ENCODE peak calls at places on chromosomes 5 and 9, in eight cellular contexts. X is lower lobe of right lung, Q is cardiac muscle cell, E is stomach, C is fibroblast of lung, A is endothelial cell, P is lower leg skin, U is MCF 10A. J is an unnamed sample.

GRCh38 chr5:93578813-93579560 is 2.0 kb downstream of the NR2F1-AS1 start:
- DNase-seq in X (peak), Q (no peak), E (no peak), C (peak), A (no peak), P (peak), U (no peak), J (no peak)

GRCh38 chr5:17440766-17441165 is 57.3 kb upstream of the TAF11L2 start:
- DNase-seq in X (no peak), Q (no peak), E (no peak), C (peak), A (no peak), P (no peak), U (no peak), J (no peak)

GRCh38 chr9:127828262-127829031 is 25.8 kb downstream of the FPGS start:
- DNase-seq in X (peak), Q (peak), E (peak), C (peak), A (peak), P (peak), U (no peak), J (no peak)

GRCh38 chr5:150146862-150147579 is 8.6 kb downstream of the PDGFRB start:
- DNase-seq in X (no peak), Q (no peak), E (no peak), C (no peak), A (no peak), P (no peak), U (no peak), J (no peak)

GRCh38 chr5:95960802-95961616 is 642 bp downstream of the ELL2 start:
- DNase-seq in X (peak), Q (peak), E (peak), C (peak), A (peak), P (peak), U (peak), J (peak)

GRCh38 chr9:17003576-17004240 is 131.1 kb upstream of the CNTLN start:
- DNase-seq in X (no peak), Q (no peak), E (no peak), C (peak), A (no peak), P (no peak), U (no peak), J (no peak)

GRCh38 chr5:179730852-179731251 is 1.8 kb upstream of the MAML1 start:
- DNase-seq in X (no peak), Q (no peak), E (no peak), C (no peak), A (no peak), P (no peak), U (no peak), J (no peak)

GRCh38 chr9:107732781-107733529 is 243.4 kb upstream of the KLF4 start:
- DNase-seq in X (no peak), Q (no peak), E (peak), C (peak), A (no peak), P (peak), U (peak), J (no peak)

GRCh38 chr5:73826301-73826700 is 200.3 kb downstream of the ARHGEF28 start:
- DNase-seq in X (peak), Q (no peak), E (no peak), C (no peak), A (no peak), P (no peak), U (no peak), J (no peak)

GRCh38 chr9:78439866-78440830 is 143.2 kb downstream of the PSAT1 start:
- DNase-seq in X (no peak), Q (no peak), E (no peak), C (no peak), A (no peak), P (no peak), U (no peak), J (no peak)

GRCh38 chr9:114091711-114092110 is 7.4 kb downstream of the KIF12 start:
- DNase-seq in X (no peak), Q (no peak), E (no peak), C (no peak), A (no peak), P (peak), U (no peak), J (no peak)

GRCh38 chr9:96651626-96652025 is 3.5 kb downstream of the PRXL2C start:
- DNase-seq in X (no peak), Q (peak), E (no peak), C (no peak), A (no peak), P (no peak), U (peak), J (no peak)

GRCh38 chr9:36436909-36437308 is 36.8 kb upstream of the RNF38 start:
- DNase-seq in X (peak), Q (peak), E (no peak), C (no peak), A (no peak), P (no peak), U (no peak), J (no peak)

GRCh38 chr5:130045334-130045733 is 141.1 kb downstream of the CHSY3 start:
- DNase-seq in X (no peak), Q (no peak), E (no peak), C (peak), A (no peak), P (no peak), U (peak), J (no peak)

GRCh38 chr5:89582768-89583339 is 699.9 kb upstream of the MEF2C start:
- DNase-seq in X (no peak), Q (no peak), E (no peak), C (peak), A (no peak), P (no peak), U (no peak), J (no peak)

GRCh38 chr9:23117621-23118020 is 671.0 kb downstream of the DMRTA1 start:
- DNase-seq in X (no peak), Q (peak), E (no peak), C (peak), A (no peak), P (no peak), U (no peak), J (no peak)

GRCh38 chr9:38126730-38127129 is 57.7 kb upstream of the SHB start:
- DNase-seq in X (no peak), Q (no peak), E (no peak), C (no peak), A (no peak), P (peak), U (peak), J (no peak)

GRCh38 chr9:77819672-77820071 is 171.6 kb upstream of the GNA14 start:
- DNase-seq in X (no peak), Q (no peak), E (no peak), C (peak), A (no peak), P (no peak), U (no peak), J (no peak)

GRCh38 chr5:65924366-65925093 is 1.8 kb upstream of the ERBIN start:
- DNase-seq in X (no peak), Q (no peak), E (no peak), C (no peak), A (no peak), P (no peak), U (no peak), J (no peak)

GRCh38 chr5:153714732-153715287 is 224.3 kb downstream of the GRIA1 start:
- DNase-seq in X (no peak), Q (no peak), E (no peak), C (peak), A (no peak), P (no peak), U (no peak), J (no peak)

GRCh38 chr5:139644646-139645494 is 3.3 kb upstream of the CXXC5 start:
- DNase-seq in X (no peak), Q (no peak), E (peak), C (no peak), A (no peak), P (peak), U (no peak), J (no peak)

GRCh38 chr5:96318569-96319100 is 114.4 kb downstream of the PCSK1 start:
- DNase-seq in X (no peak), Q (no peak), E (no peak), C (no peak), A (no peak), P (no peak), U (no peak), J (no peak)

GRCh38 chr5:39578887-39579497 is 154.2 kb upstream of the DAB2 start:
- DNase-seq in X (no peak), Q (peak), E (no peak), C (peak), A (no peak), P (no peak), U (peak), J (no peak)

GRCh38 chr5:10424124-10424731 is 17.5 kb upstream of the ROPN1L start:
- DNase-seq in X (no peak), Q (peak), E (no peak), C (peak), A (peak), P (no peak), U (peak), J (no peak)

GRCh38 chr5:154723740-154724505 is 31.3 kb upstream of the LARP1 start:
- DNase-seq in X (no peak), Q (no peak), E (no peak), C (peak), A (no peak), P (no peak), U (no peak), J (no peak)

GRCh38 chr5:154189256-154189818 is 1.2 kb upstream of the GALNT10 start:
- DNase-seq in X (peak), Q (peak), E (no peak), C (no peak), A (peak), P (no peak), U (no peak), J (peak)

GRCh38 chr5:174418809-174419522 is 305.4 kb upstream of the MSX2 start:
- DNase-seq in X (no peak), Q (peak), E (no peak), C (no peak), A (no peak), P (no peak), U (no peak), J (no peak)

GRCh38 chr9:89674667-89675402 is 70.0 kb downstream of the GADD45G start:
- DNase-seq in X (no peak), Q (no peak), E (peak), C (peak), A (no peak), P (peak), U (no peak), J (no peak)

GRCh38 chr5:73701566-73701965 is 75.6 kb downstream of the ARHGEF28 start:
- DNase-seq in X (no peak), Q (no peak), E (no peak), C (peak), A (no peak), P (no peak), U (peak), J (no peak)

GRCh38 chr9:35367451-35367850 is 122.5 kb upstream of the RUSC2 start:
- DNase-seq in X (no peak), Q (no peak), E (no peak), C (peak), A (no peak), P (no peak), U (peak), J (no peak)

GRCh38 chr5:145856285-145856818 is 16.5 kb downstream of the GRXCR2 start:
- DNase-seq in X (peak), Q (peak), E (peak), C (peak), A (peak), P (peak), U (no peak), J (peak)

GRCh38 chr9:94935396-94935795 is 208.9 kb downstream of the AOPEP start:
- DNase-seq in X (no peak), Q (no peak), E (no peak), C (no peak), A (no peak), P (peak), U (no peak), J (no peak)

GRCh38 chr5:134547579-134547978 is 22.1 kb downstream of the JADE2 start:
- DNase-seq in X (no peak), Q (no peak), E (peak), C (peak), A (no peak), P (no peak), U (peak), J (no peak)

GRCh38 chr9:86187121-86187520 is 72.3 kb downstream of the C9orf153 start:
- DNase-seq in X (no peak), Q (peak), E (no peak), C (no peak), A (no peak), P (no peak), U (peak), J (no peak)

GRCh38 chr5:143053780-143054179 is 283.6 kb downstream of the ARHGAP26 start:
- DNase-seq in X (no peak), Q (no peak), E (no peak), C (no peak), A (no peak), P (no peak), U (no peak), J (no peak)

GRCh38 chr5:19886123-19886921 is 101.7 kb downstream of the CDH18 start:
- DNase-seq in X (no peak), Q (no peak), E (no peak), C (peak), A (no peak), P (no peak), U (peak), J (no peak)

GRCh38 chr5:76983468-76983867 is 30.6 kb downstream of the CRHBP start:
- DNase-seq in X (no peak), Q (no peak), E (no peak), C (peak), A (no peak), P (no peak), U (no peak), J (no peak)

GRCh38 chr5:14506661-14507060 is 74.9 kb upstream of the OTULINL start:
- DNase-seq in X (no peak), Q (no peak), E (no peak), C (no peak), A (no peak), P (peak), U (no peak), J (no peak)

GRCh38 chr5:14503681-14504331 is 77.8 kb upstream of the OTULINL start:
- DNase-seq in X (no peak), Q (no peak), E (no peak), C (no peak), A (no peak), P (peak), U (no peak), J (no peak)

GRCh38 chr5:14504816-14505215 is 76.8 kb upstream of the OTULINL start:
- DNase-seq in X (no peak), Q (no peak), E (no peak), C (no peak), A (no peak), P (peak), U (no peak), J (no peak)

GRCh38 chr5:14504332-14504727 is 77.3 kb upstream of the OTULINL start:
- DNase-seq in X (no peak), Q (no peak), E (no peak), C (no peak), A (no peak), P (peak), U (no peak), J (no peak)

GRCh38 chr5:14505310-14506140 is 76.1 kb upstream of the OTULINL start:
- DNase-seq in X (no peak), Q (no peak), E (no peak), C (no peak), A (no peak), P (peak), U (no peak), J (no peak)
- TF ChIP-seq CTCF in X (no peak), Q (peak), E (no peak), C (no peak), A (no peak), P (no peak), U (no peak), J (no peak)

DNA sequence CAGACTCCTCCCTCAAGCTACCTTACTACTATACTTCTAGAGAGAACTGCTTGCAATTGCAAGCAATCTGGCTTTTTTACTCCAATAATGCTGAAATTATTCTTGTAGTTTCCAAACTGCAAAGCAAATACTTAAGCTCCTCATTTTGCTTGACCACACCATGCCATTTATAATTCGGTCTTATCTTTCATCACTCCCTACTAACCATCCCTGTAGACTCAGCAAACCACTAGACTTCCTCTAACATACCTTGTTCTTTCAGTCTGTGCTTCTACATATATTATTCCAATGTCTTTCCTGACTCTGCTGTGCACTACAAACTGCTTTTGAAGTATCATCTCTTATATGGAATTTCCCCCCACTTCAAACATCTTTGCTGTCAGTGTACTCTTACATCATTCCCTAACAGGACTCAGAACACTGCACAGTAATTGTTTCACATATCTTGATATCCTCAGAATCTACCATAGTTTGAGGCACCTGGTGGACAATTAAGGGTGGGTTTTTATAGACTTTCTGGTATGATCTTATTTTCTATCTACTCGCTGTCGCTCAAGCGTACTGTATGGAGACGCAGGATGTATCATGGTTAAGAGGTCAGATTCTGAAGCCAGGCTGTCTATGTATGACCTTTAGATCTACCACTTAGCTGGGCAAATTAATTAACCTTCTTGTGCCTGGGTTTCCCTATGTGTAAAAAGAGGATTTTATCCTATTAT is 2.8 kb downstream of the IL6ST start:
- DNase-seq in X (no peak), Q (no peak), E (no peak), C (peak), A (no peak), P (no peak), U (no peak), J (no peak)
- TF ChIP-seq CTCF in X (no peak), Q (no peak), E (no peak), C (no peak), A (no peak), P (no peak), U (no peak), J (no peak)

GRCh38 chr9:120886490-120886967 is 9.5 kb upstream of the PHF19 start:
- DNase-seq in X (no peak), Q (no peak), E (no peak), C (peak), A (no peak), P (no peak), U (peak), J (no peak)
- TF ChIP-seq CTCF in X (no peak), Q (no peak), E (no peak), C (no peak), A (no peak), P (no peak), U (no peak), J (no peak)

GRCh38 chr5:113917997-113918396 is 404.5 kb downstream of the YTHDC2 start:
- DNase-seq in X (no peak), Q (no peak), E (no peak), C (no peak), A (no peak), P (no peak), U (no peak), J (no peak)
- TF ChIP-seq CTCF in X (no peak), Q (no peak), E (no peak), C (no peak), A (no peak), P (no peak), U (no peak), J (no peak)